ENCODE peak calls at places on chromosome 1, in eight cellular contexts. J, N, V, K, B, Y, A and X are unnamed samples.

GRCh38 chr1:208207388-208208131 is 36.6 kb downstream of the PLXNA2 start:
- DNase-seq in J (peak; percentile 98), B (no peak), V (peak; percentile 88), A (peak; percentile 85), N (no peak), Y (peak; percentile 31), K (peak; percentile 50), X (peak; percentile 94)

GRCh38 chr1:54987830-54988705 is 7.6 kb downstream of the TMEM61 start:
- DNase-seq in Y (no peak), J (peak; percentile 59), V (no peak), N (peak; percentile 50), A (peak; percentile 66), K (no peak), B (no peak), X (peak; percentile 69)

GRCh38 chr1:42302034-42302433 is 33.0 kb downstream of the FOXJ3 start:
- DNase-seq in J (no peak), K (no peak), A (no peak), Y (no peak), N (no peak), V (no peak), B (no peak), X (no peak)

GRCh38 chr1:3423245-3423829 is 31.1 kb upstream of the ARHGEF16 start:
- DNase-seq in J (no peak), N (no peak), V (no peak), Y (no peak), B (no peak), K (no peak), A (no peak), X (no peak)

GRCh38 chr1:118918230-118918939 is 69.8 kb downstream of the TBX15 start:
- DNase-seq in Y (no peak), J (no peak), N (no peak), V (no peak), K (no peak), B (no peak), A (no peak), X (no peak)

GRCh38 chr1:29328897-29329775 is 92.8 kb downstream of the PTPRU start:
- DNase-seq in N (no peak), V (no peak), B (no peak), K (no peak), Y (no peak), J (no peak), A (no peak), X (no peak)

GRCh38 chr1:78492376-78492950 is 1.7 kb downstream of the PTGFR start:
- DNase-seq in K (peak; percentile 73), V (no peak), Y (no peak), A (no peak), J (no peak), N (no peak), B (no peak), X (no peak)

GRCh38 chr1:227234998-227235405 is 83.3 kb downstream of the CDC42BPA start:
- DNase-seq in J (peak; percentile 89), B (peak; percentile 42), V (peak; percentile 42), K (no peak), Y (peak; percentile 86), N (peak; percentile 47), A (peak; percentile 5), X (peak; percentile 73)

GRCh38 chr1:168918860-168919741 is 187.4 kb upstream of the ATP1B1 start:
- DNase-seq in B (no peak), J (no peak), V (no peak), N (peak; percentile 8), K (no peak), Y (no peak), A (no peak), X (no peak)

GRCh38 chr1:7478797-7479499 is 292.1 kb upstream of the VAMP3 start:
- DNase-seq in A (peak; percentile 86), K (no peak), N (no peak), B (no peak), V (no peak), J (peak; percentile 98), Y (no peak), X (peak; percentile 100)

GRCh38 chr1:31784356-31785019 is 20.3 kb upstream of the ADGRB2 start:
- DNase-seq in N (peak; percentile 19), V (no peak), B (peak; percentile 1), K (peak; percentile 10), J (no peak), A (no peak), Y (no peak), X (no peak)

GRCh38 chr1:36906555-36906954 is 127.8 kb downstream of the GRIK3 start:
- DNase-seq in Y (no peak), A (no peak), N (no peak), J (no peak), K (no peak), V (no peak), B (no peak), X (no peak)

GRCh38 chr1:47527653-47528272 is 89.9 kb downstream of the FOXD2 start:
- DNase-seq in B (no peak), Y (peak; percentile 71), K (no peak), A (no peak), N (peak; percentile 60), J (peak; percentile 51), V (no peak), X (no peak)

GRCh38 chr1:29136463-29136915 is 12.8 kb upstream of the TMEM200B start:
- DNase-seq in N (peak; percentile 77), A (no peak), K (peak; percentile 72), J (peak; percentile 48), V (no peak), Y (no peak), B (no peak), X (peak; percentile 58)